ENCODE peak calls at places on chromosome 16, in seven cellular contexts. One of them, this sample, is unnamed.

GRCh38 chr16:1923299-1924034 is 5.3 kb upstream of the HS3ST6 start:
- DNase-seq in left cardiac atrium: peak
- DNase-seq in body of pancreas: no peak
- DNase-seq in posterior cingulate gyrus: no peak
- DNase-seq in omental fat pad: no peak
- DNase-seq in NCI-H2029: no peak
- DNase-seq in sigmoid colon: no peak
- DNase-seq in this sample: peak

GRCh38 chr16:66354321-66354854 is 12.1 kb upstream of the CDH5 start:
- DNase-seq in sigmoid colon: no peak
- DNase-seq in body of pancreas: no peak
- DNase-seq in left cardiac atrium: no peak
- DNase-seq in omental fat pad: no peak
- DNase-seq in posterior cingulate gyrus: no peak
- DNase-seq in NCI-H2029: no peak
- DNase-seq in this sample: no peak

GRCh38 chr16:90026135-90026534 is 6.9 kb upstream of the DBNDD1 start:
- DNase-seq in body of pancreas: no peak
- DNase-seq in NCI-H2029: no peak
- DNase-seq in posterior cingulate gyrus: no peak
- DNase-seq in sigmoid colon: no peak
- DNase-seq in omental fat pad: no peak
- DNase-seq in left cardiac atrium: no peak
- DNase-seq in this sample: no peak

GRCh38 chr16:84175351-84176081 is 11.3 kb downstream of the TAF1C start:
- DNase-seq in NCI-H2029: peak
- DNase-seq in sigmoid colon: no peak
- DNase-seq in posterior cingulate gyrus: peak
- DNase-seq in left cardiac atrium: peak
- DNase-seq in omental fat pad: peak
- DNase-seq in body of pancreas: peak
- DNase-seq in this sample: peak

GRCh38 chr16:391885-392335 is 5.1 kb upstream of the NME4 start:
- DNase-seq in body of pancreas: peak
- DNase-seq in NCI-H2029: peak
- DNase-seq in sigmoid colon: no peak
- DNase-seq in posterior cingulate gyrus: no peak
- DNase-seq in omental fat pad: no peak
- DNase-seq in left cardiac atrium: peak
- DNase-seq in this sample: peak

GRCh38 chr16:35391328-35391727 is 1931.9 kb downstream of the TP53TG3F start:
- DNase-seq in omental fat pad: no peak
- DNase-seq in posterior cingulate gyrus: no peak
- DNase-seq in left cardiac atrium: peak
- DNase-seq in NCI-H2029: peak
- DNase-seq in sigmoid colon: no peak
- DNase-seq in body of pancreas: peak
- DNase-seq in this sample: peak

GRCh38 chr16:30095166-30096078 is 591 bp downstream of the YPEL3 start:
- DNase-seq in NCI-H2029: no peak
- DNase-seq in body of pancreas: peak
- DNase-seq in left cardiac atrium: no peak
- DNase-seq in omental fat pad: no peak
- DNase-seq in posterior cingulate gyrus: peak
- DNase-seq in sigmoid colon: no peak
- DNase-seq in this sample: no peak

GRCh38 chr16:11781773-11782172 is 15.3 kb downstream of the ZC3H7A start:
- DNase-seq in posterior cingulate gyrus: peak
- DNase-seq in left cardiac atrium: no peak
- DNase-seq in sigmoid colon: no peak
- DNase-seq in omental fat pad: no peak
- DNase-seq in NCI-H2029: peak
- DNase-seq in body of pancreas: no peak
- DNase-seq in this sample: peak

GRCh38 chr16:66095676-66096075 is 270.8 kb upstream of the CDH5 start:
- DNase-seq in sigmoid colon: no peak
- DNase-seq in left cardiac atrium: no peak
- DNase-seq in omental fat pad: no peak
- DNase-seq in NCI-H2029: no peak
- DNase-seq in body of pancreas: no peak
- DNase-seq in posterior cingulate gyrus: no peak
- DNase-seq in this sample: no peak

GRCh38 chr16:64858076-64858475 is 263.8 kb downstream of the CDH11 start:
- DNase-seq in posterior cingulate gyrus: no peak
- DNase-seq in sigmoid colon: no peak
- DNase-seq in left cardiac atrium: no peak
- DNase-seq in NCI-H2029: no peak
- DNase-seq in omental fat pad: no peak
- DNase-seq in body of pancreas: no peak
- DNase-seq in this sample: no peak

GRCh38 chr16:70695351-70696070 is 9.7 kb upstream of the MTSS2 start:
- DNase-seq in left cardiac atrium: no peak
- DNase-seq in NCI-H2029: peak
- DNase-seq in sigmoid colon: no peak
- DNase-seq in posterior cingulate gyrus: no peak
- DNase-seq in omental fat pad: no peak
- DNase-seq in body of pancreas: no peak
- DNase-seq in this sample: peak

GRCh38 chr16:55001931-55002330 is 71.3 kb downstream of the IRX5 start:
- DNase-seq in NCI-H2029: no peak
- DNase-seq in body of pancreas: no peak
- DNase-seq in posterior cingulate gyrus: no peak
- DNase-seq in sigmoid colon: no peak
- DNase-seq in omental fat pad: no peak
- DNase-seq in left cardiac atrium: no peak
- DNase-seq in this sample: no peak

GRCh38 chr16:82773018-82773417 is 146.2 kb downstream of the CDH13 start:
- DNase-seq in omental fat pad: no peak
- DNase-seq in posterior cingulate gyrus: no peak
- DNase-seq in sigmoid colon: no peak
- DNase-seq in NCI-H2029: no peak
- DNase-seq in left cardiac atrium: no peak
- DNase-seq in body of pancreas: no peak
- DNase-seq in this sample: peak

GRCh38 chr16:67666538-67667433 is at the start of the genes C16orf86 and ENKD1:
- DNase-seq in omental fat pad: no peak
- DNase-seq in posterior cingulate gyrus: peak
- DNase-seq in NCI-H2029: peak
- DNase-seq in body of pancreas: peak
- DNase-seq in left cardiac atrium: peak
- DNase-seq in sigmoid colon: peak
- DNase-seq in this sample: peak

GRCh38 chr16:30767767-30768465 is 5.8 kb downstream of the RNF40 start:
- DNase-seq in NCI-H2029: no peak
- DNase-seq in omental fat pad: no peak
- DNase-seq in sigmoid colon: no peak
- DNase-seq in body of pancreas: no peak
- DNase-seq in posterior cingulate gyrus: peak
- DNase-seq in left cardiac atrium: no peak
- DNase-seq in this sample: no peak

GRCh38 chr16:88999457-89000206 is 22.6 kb upstream of the CBFA2T3 start:
- DNase-seq in sigmoid colon: no peak
- DNase-seq in omental fat pad: no peak
- DNase-seq in NCI-H2029: no peak
- DNase-seq in left cardiac atrium: no peak
- DNase-seq in body of pancreas: no peak
- DNase-seq in posterior cingulate gyrus: no peak
- DNase-seq in this sample: no peak

GRCh38 chr16:46673320-46674013 is 15.5 kb downstream of the VPS35 start:
- DNase-seq in sigmoid colon: no peak
- DNase-seq in posterior cingulate gyrus: no peak
- DNase-seq in NCI-H2029: peak
- DNase-seq in body of pancreas: peak
- DNase-seq in omental fat pad: no peak
- DNase-seq in left cardiac atrium: peak
- DNase-seq in this sample: peak

GRCh38 chr16:81881228-81881627 is 102.1 kb downstream of the PLCG2 start:
- DNase-seq in left cardiac atrium: no peak
- DNase-seq in omental fat pad: no peak
- DNase-seq in posterior cingulate gyrus: no peak
- DNase-seq in sigmoid colon: no peak
- DNase-seq in NCI-H2029: no peak
- DNase-seq in body of pancreas: no peak
- DNase-seq in this sample: no peak

GRCh38 chr16:57341441-57342303 is 16.9 kb upstream of the CCL22 start:
- DNase-seq in omental fat pad: no peak
- DNase-seq in body of pancreas: no peak
- DNase-seq in sigmoid colon: no peak
- DNase-seq in NCI-H2029: peak
- DNase-seq in left cardiac atrium: no peak
- DNase-seq in posterior cingulate gyrus: no peak
- DNase-seq in this sample: peak

GRCh38 chr16:66263168-66263972 is 103.1 kb upstream of the CDH5 start:
- DNase-seq in sigmoid colon: no peak
- DNase-seq in omental fat pad: no peak
- DNase-seq in NCI-H2029: no peak
- DNase-seq in posterior cingulate gyrus: no peak
- DNase-seq in body of pancreas: no peak
- DNase-seq in left cardiac atrium: no peak
- DNase-seq in this sample: no peak

GRCh38 chr16:700684-701584 is 4.7 kb downstream of the FBXL16 start:
- DNase-seq in posterior cingulate gyrus: no peak
- DNase-seq in left cardiac atrium: no peak
- DNase-seq in omental fat pad: no peak
- DNase-seq in body of pancreas: peak
- DNase-seq in sigmoid colon: no peak
- DNase-seq in NCI-H2029: no peak
- DNase-seq in this sample: no peak

GRCh38 chr16:60151987-60152386 is 1417.9 kb upstream of the GOT2 start:
- DNase-seq in body of pancreas: no peak
- DNase-seq in left cardiac atrium: no peak
- DNase-seq in sigmoid colon: no peak
- DNase-seq in NCI-H2029: no peak
- DNase-seq in omental fat pad: no peak
- DNase-seq in posterior cingulate gyrus: no peak
- DNase-seq in this sample: no peak

GRCh38 chr16:3695610-3696369 is 21.5 kb downstream of the TRAP1 start:
- DNase-seq in left cardiac atrium: no peak
- DNase-seq in omental fat pad: no peak
- DNase-seq in body of pancreas: peak
- DNase-seq in sigmoid colon: no peak
- DNase-seq in posterior cingulate gyrus: peak
- DNase-seq in NCI-H2029: no peak
- DNase-seq in this sample: no peak

GRCh38 chr16:75063549-75064082 is 53.0 kb downstream of the LDHD start:
- DNase-seq in omental fat pad: no peak
- DNase-seq in body of pancreas: no peak
- DNase-seq in sigmoid colon: no peak
- DNase-seq in NCI-H2029: no peak
- DNase-seq in left cardiac atrium: no peak
- DNase-seq in posterior cingulate gyrus: no peak
- DNase-seq in this sample: no peak

GRCh38 chr16:88479795-88480760 is 27.0 kb downstream of the ZFPM1 start:
- DNase-seq in body of pancreas: peak
- DNase-seq in left cardiac atrium: no peak
- DNase-seq in posterior cingulate gyrus: no peak
- DNase-seq in NCI-H2029: no peak
- DNase-seq in omental fat pad: no peak
- DNase-seq in sigmoid colon: no peak
- DNase-seq in this sample: no peak

GRCh38 chr16:3003582-3004270 is 9.0 kb upstream of the CLDN9 start:
- DNase-seq in NCI-H2029: peak
- DNase-seq in omental fat pad: peak
- DNase-seq in posterior cingulate gyrus: peak
- DNase-seq in left cardiac atrium: peak
- DNase-seq in sigmoid colon: peak
- DNase-seq in body of pancreas: peak
- DNase-seq in this sample: peak